ENCODE peak calls at places on chromosomes 6 and 20, in five cellular contexts. D is posterior cingulate gyrus; W is effector memory CD8-positive, alpha-beta T cell; L is WTC11; X is fibroblast of the conjunctiva. P is an unnamed sample.

GRCh38 chr20:41174373-41174772 is 37.0 kb downstream of the PLCG1 start:
- DNase-seq in D (no peak), W (no peak), L (no peak), X (no peak), P (no peak)

GRCh38 chr20:4813839-4814695 is 92.4 kb downstream of the PRND start:
- DNase-seq in D (peak), W (peak), L (no peak), X (no peak), P (peak)

GRCh38 chr20:57857969-57858368 is 148.2 kb upstream of the PMEPA1 start:
- DNase-seq in D (no peak), W (no peak), L (no peak), X (no peak), P (no peak)

GRCh38 chr6:72580281-72580940 is 41.5 kb upstream of the KCNQ5 start:
- DNase-seq in D (no peak), W (no peak), L (peak), X (peak), P (no peak)

GRCh38 chr6:35026434-35027222 is 114.5 kb downstream of the TCP11 start:
- DNase-seq in D (no peak), W (no peak), L (no peak), X (no peak), P (no peak)

GRCh38 chr6:26216015-26216885 is 129.0 kb downstream of the HFE start:
- DNase-seq in D (peak), W (peak), L (no peak), X (peak), P (peak)

GRCh38 chr20:31811796-31812728 is 7.1 kb upstream of the MYLK2 start:
- DNase-seq in D (no peak), W (no peak), L (no peak), X (no peak), P (no peak)

GRCh38 chr6:106630366-106630765 is 988 bp downstream of the QRSL1 start:
- DNase-seq in D (no peak), W (no peak), L (no peak), X (no peak), P (no peak)

GRCh38 chr6:56220078-56220477 is 27.3 kb downstream of the COL21A1 start:
- DNase-seq in D (no peak), W (no peak), L (no peak), X (no peak), P (no peak)

GRCh38 chr6:38068854-38069253 is 249.3 kb downstream of the ZFAND3 start:
- DNase-seq in D (no peak), W (no peak), L (no peak), X (no peak), P (no peak)